ENCODE peak calls at places on chromosomes 2 and 18, in six cellular contexts. Y, M, I, R, U and D are unnamed samples.

GRCh38 chr2:26587966-26588365 is 53.2 kb downstream of the CIB4 start:
- DNase-seq in R (no peak), M (no peak), I (no peak), U (no peak), Y (no peak), D (no peak)

GRCh38 chr2:96951125-96951654 is 35.2 kb downstream of the FAM178B start:
- DNase-seq in R (peak), I (peak), M (peak), U (peak), Y (peak), D (peak)

GRCh38 chr2:11995381-11995947 is 249.0 kb downstream of the LPIN1 start:
- DNase-seq in I (no peak), R (no peak), U (peak), M (no peak), Y (no peak), D (no peak)

GRCh38 chr2:72864500-72864899 is 22.7 kb upstream of the SPR start:
- DNase-seq in U (peak), R (no peak), Y (no peak), M (no peak), I (no peak), D (peak)

GRCh38 chr2:217964255-217964654 is 38.5 kb downstream of the TNS1 start:
- DNase-seq in Y (peak), R (no peak), U (no peak), I (no peak), M (peak), D (no peak)

GRCh38 chr2:119204525-119204924 is 19.1 kb upstream of the STEAP3 start:
- DNase-seq in Y (no peak), M (no peak), I (no peak), U (no peak), R (no peak), D (no peak)

GRCh38 chr2:66930499-66931165 is 466.5 kb upstream of the ETAA1 start:
- DNase-seq in R (no peak), I (no peak), U (no peak), M (no peak), Y (no peak), D (no peak)

GRCh38 chr2:54899576-54900200 is 150.6 kb downstream of the RTN4 start:
- DNase-seq in U (peak), I (no peak), R (no peak), Y (no peak), M (no peak), D (peak)

GRCh38 chr18:4438938-4439337 is 16.2 kb downstream of the DLGAP1 start:
- DNase-seq in I (no peak), M (no peak), U (no peak), R (no peak), Y (no peak), D (no peak)

GRCh38 chr2:31980674-31981356 is 30.0 kb downstream of the MEMO1 start:
- DNase-seq in I (peak), M (no peak), R (no peak), Y (no peak), U (peak), D (no peak)

GRCh38 chr2:206647985-206648384 is 5.7 kb downstream of the FAM237A start:
- DNase-seq in U (no peak), I (no peak), R (no peak), Y (no peak), M (no peak), D (no peak)

GRCh38 chr2:39380525-39381150 is 56.4 kb downstream of the MAP4K3 start:
- DNase-seq in I (no peak), M (no peak), R (no peak), Y (no peak), U (peak), D (no peak)

GRCh38 chr2:54728669-54729120 is 5.2 kb downstream of the EML6 start:
- DNase-seq in M (no peak), U (peak), I (no peak), Y (no peak), R (no peak), D (peak)

GRCh38 chr2:23563673-23564617 is 179.0 kb downstream of the KLHL29 start:
- DNase-seq in U (peak), R (peak), I (peak), M (peak), Y (peak), D (peak)

GRCh38 chr2:241199897-241200821 is 11.7 kb downstream of the ANO7 start:
- DNase-seq in Y (no peak), R (no peak), I (peak), M (no peak), U (no peak), D (no peak)

GRCh38 chr2:160253440-160254296 is 53.6 kb upstream of the ITGB6 start:
- DNase-seq in I (no peak), M (no peak), R (no peak), Y (no peak), U (no peak), D (peak)

GRCh38 chr2:16487686-16488085 is 177.9 kb downstream of the CYRIA start:
- DNase-seq in M (peak), Y (no peak), I (peak), U (peak), R (no peak), D (peak)

GRCh38 chr2:186683341-186683740 is 10.5 kb upstream of the FAM171B start:
- DNase-seq in R (no peak), M (no peak), U (peak), Y (no peak), I (no peak), D (no peak)

GRCh38 chr2:218026244-218026643 is 23.4 kb upstream of the TNS1 start:
- DNase-seq in I (no peak), Y (peak), R (no peak), M (peak), U (no peak), D (no peak)

GRCh38 chr18:41391616-41392610 is 563.1 kb upstream of the PIK3C3 start:
- DNase-seq in Y (no peak), U (peak), M (peak), I (peak), R (peak), D (peak)

GRCh38 chr2:226358688-226359087 is 440.9 kb downstream of the IRS1 start:
- DNase-seq in I (no peak), M (no peak), Y (no peak), R (no peak), U (no peak), D (no peak)

GRCh38 chr2:11433875-11434274 is 32.1 kb downstream of the E2F6 start:
- DNase-seq in M (no peak), I (no peak), Y (no peak), R (no peak), U (no peak), D (no peak)

GRCh38 chr2:140551291-140551690 is 1579.5 kb downstream of the LRP1B start:
- DNase-seq in M (no peak), R (no peak), I (no peak), Y (no peak), U (no peak), D (no peak)

GRCh38 chr2:190413421-190413820 is 5.3 kb downstream of the MFSD6 start:
- DNase-seq in I (no peak), R (no peak), M (no peak), Y (no peak), U (no peak), D (no peak)

GRCh38 chr2:25867389-25868003 is 10.8 kb downstream of the ASXL2 start:
- DNase-seq in U (no peak), I (no peak), M (no peak), Y (no peak), R (no peak), D (no peak)

GRCh38 chr2:25982968-25983280 is 627 bp upstream of the KIF3C start:
- DNase-seq in R (no peak), I (no peak), Y (no peak), M (no peak), U (no peak), D (no peak)

GRCh38 chr2:209661286-209661685 is 110.3 kb upstream of the UNC80 start:
- DNase-seq in U (no peak), I (peak), Y (no peak), M (no peak), R (no peak), D (no peak)

GRCh38 chr2:241122376-241123002 is 20.4 kb upstream of the MTERF4 start:
- DNase-seq in M (no peak), R (no peak), U (no peak), I (no peak), Y (no peak), D (no peak)

GRCh38 chr2:206045251-206045650 is 40.7 kb downstream of the INO80D start:
- DNase-seq in M (no peak), R (no peak), I (no peak), U (peak), Y (no peak), D (no peak)

GRCh38 chr2:42568431-42569115 is at the start of gene MTA3:
- DNase-seq in R (peak), I (peak), U (no peak), Y (peak), M (peak), D (no peak)

GRCh38 chr2:42567389-42567788 is 1.0 kb upstream of the MTA3 start:
- DNase-seq in M (no peak), U (peak), I (no peak), Y (no peak), R (no peak), D (peak)

GRCh38 chr2:42569116-42569711 is 782 bp downstream of the MTA3 start:
- DNase-seq in R (peak), Y (peak), M (peak), I (no peak), U (peak), D (no peak)

GRCh38 chr2:42567806-42568429 is 514 bp upstream of the MTA3 start:
- DNase-seq in I (no peak), R (peak), M (peak), Y (peak), U (no peak), D (no peak)

GRCh38 chr2:42569883-42570282 is 1.5 kb downstream of the MTA3 start:
- DNase-seq in I (peak), U (peak), Y (no peak), R (no peak), M (no peak), D (no peak)
- H3K4me3 ChIP-seq in I (peak), U (peak), Y (peak), R (no peak), M (peak), D (peak)

GRCh38 chr18:75659535-75660023 is 232.1 kb upstream of the SMIM21 start:
- DNase-seq in M (no peak), Y (no peak), U (no peak), I (no peak), R (no peak), D (no peak)

GRCh38 chr18:75656035-75656434 is 228.5 kb upstream of the SMIM21 start:
- DNase-seq in R (no peak), U (no peak), Y (no peak), I (peak), M (no peak), D (no peak)

GRCh38 chr18:75660932-75661331 is 233.4 kb upstream of the SMIM21 start:
- DNase-seq in I (no peak), U (no peak), R (no peak), Y (no peak), M (no peak), D (no peak)

GRCh38 chr18:75654928-75655745 is 227.6 kb upstream of the SMIM21 start:
- DNase-seq in U (peak), M (peak), Y (no peak), I (peak), R (no peak), D (no peak)

DNA sequence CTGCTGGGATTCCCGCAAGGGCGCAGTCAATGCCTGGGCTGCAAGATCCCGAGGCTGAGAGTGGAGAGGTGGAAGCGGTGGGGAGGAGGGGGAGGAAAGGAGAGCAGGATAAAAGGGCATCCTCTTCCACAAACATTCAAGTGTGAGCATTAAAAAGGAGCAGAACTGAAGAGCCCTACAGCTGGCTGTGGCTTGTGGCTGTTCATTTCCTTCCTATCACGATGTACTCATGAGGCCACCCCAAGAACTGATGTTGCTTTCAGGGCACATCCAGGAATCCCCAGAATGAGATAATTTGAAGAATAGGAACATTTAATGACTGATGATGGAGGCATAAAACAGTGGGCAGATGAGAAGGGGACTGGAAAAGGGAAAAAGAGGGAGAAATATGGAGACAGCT is 230.8 kb upstream of the SMIM21 start:
- DNase-seq in I (no peak), U (no peak), Y (no peak), M (no peak), R (no peak), D (no peak)
- H3K4me3 ChIP-seq in I (no peak), U (no peak), Y (no peak), M (no peak), R (no peak), D (no peak)

GRCh38 chr18:9136315-9137141 is at the start of gene ANKRD12:
- DNase-seq in U (peak), I (peak), R (peak), M (peak), Y (peak), D (peak)

GRCh38 chr18:9137168-9138066 is 836 bp downstream of the ANKRD12 start:
- DNase-seq in I (peak), Y (peak), R (peak), U (peak), M (peak), D (no peak)

GRCh38 chr18:9139400-9140039 is 2.9 kb downstream of the ANKRD12 start:
- DNase-seq in U (no peak), I (no peak), R (no peak), M (no peak), Y (no peak), D (no peak)

GRCh38 chr18:9140381-9140780 is 3.8 kb downstream of the ANKRD12 start:
- DNase-seq in U (no peak), R (no peak), I (no peak), M (no peak), Y (no peak), D (no peak)

GRCh38 chr18:9140984-9141383 is 4.4 kb downstream of the ANKRD12 start:
- DNase-seq in U (no peak), M (no peak), R (no peak), Y (no peak), I (no peak), D (no peak)
- H3K4me3 ChIP-seq in U (no peak), M (no peak), R (no peak), Y (no peak), I (no peak), D (no peak)

GRCh38 chr2:196988599-196988998 is 62.1 kb upstream of the PGAP1 start:
- DNase-seq in R (no peak), M (no peak), Y (no peak), I (no peak), U (no peak), D (no peak)

GRCh38 chr2:196987654-196988364 is 61.3 kb upstream of the PGAP1 start:
- DNase-seq in U (peak), R (no peak), M (no peak), I (no peak), Y (no peak), D (peak)

GRCh38 chr2:196989496-196989895 is 63.0 kb upstream of the PGAP1 start:
- DNase-seq in Y (no peak), I (no peak), R (no peak), U (no peak), M (no peak), D (no peak)

GRCh38 chr2:196985524-196986183 is 59.1 kb upstream of the PGAP1 start:
- DNase-seq in M (no peak), U (no peak), R (no peak), I (no peak), Y (no peak), D (no peak)

DNA sequence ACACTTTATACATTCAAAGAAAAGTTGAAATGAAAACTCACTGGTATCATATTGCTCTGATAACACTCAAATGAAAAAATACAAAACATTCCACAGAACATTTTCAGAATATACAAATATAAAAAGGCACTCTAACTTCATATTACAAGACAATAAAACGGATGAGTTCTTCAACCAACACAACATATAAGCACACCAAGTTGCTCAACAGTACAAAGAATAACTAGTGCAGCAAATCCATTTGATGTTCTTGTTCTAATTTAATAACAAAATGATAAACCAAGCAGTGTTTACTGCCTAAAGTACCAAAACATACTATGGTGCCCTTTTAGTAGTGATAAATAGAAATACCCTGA is 60.8 kb upstream of the PGAP1 start:
- DNase-seq in R (no peak), Y (no peak), U (peak), I (no peak), M (no peak), D (no peak)
- H3K4me3 ChIP-seq in R (no peak), Y (no peak), U (peak), I (no peak), M (no peak), D (no peak)